ENCODE peak calls at places on chromosomes 11 and 22, in seven cellular contexts. One of them, this sample, is unnamed.

GRCh38 chr22:26589845-26590524 is at the start of gene TPST2:
- DNase-seq in A549: peak
- DNase-seq in mesenteric fat pad: peak
- DNase-seq in substantia nigra: peak
- DNase-seq in HT-29: peak
- DNase-seq in CD4-positive, CD25-positive, alpha-beta regulatory T cell: peak
- DNase-seq in nucleus accumbens: peak
- DNase-seq in this sample: peak

GRCh38 chr11:67505605-67506396 is 638 bp upstream of the PITPNM1 start:
- DNase-seq in A549: peak
- DNase-seq in mesenteric fat pad: peak
- DNase-seq in substantia nigra: peak
- DNase-seq in HT-29: peak
- DNase-seq in CD4-positive, CD25-positive, alpha-beta regulatory T cell: peak
- DNase-seq in nucleus accumbens: peak
- DNase-seq in this sample: peak

GRCh38 chr11:70531281-70532065 is 133.1 kb downstream of the CTTN start:
- DNase-seq in A549: no peak
- DNase-seq in mesenteric fat pad: no peak
- DNase-seq in substantia nigra: no peak
- DNase-seq in HT-29: no peak
- DNase-seq in CD4-positive, CD25-positive, alpha-beta regulatory T cell: no peak
- DNase-seq in nucleus accumbens: no peak
- DNase-seq in this sample: no peak

GRCh38 chr22:30314918-30315317 is 11.8 kb downstream of the TBC1D10A start:
- DNase-seq in A549: no peak
- DNase-seq in mesenteric fat pad: no peak
- DNase-seq in substantia nigra: no peak
- DNase-seq in HT-29: no peak
- DNase-seq in CD4-positive, CD25-positive, alpha-beta regulatory T cell: no peak
- DNase-seq in nucleus accumbens: no peak
- DNase-seq in this sample: peak

GRCh38 chr11:44382118-44382517 is 72.2 kb upstream of the ALX4 start:
- DNase-seq in A549: no peak
- DNase-seq in mesenteric fat pad: peak
- DNase-seq in substantia nigra: no peak
- DNase-seq in HT-29: no peak
- DNase-seq in CD4-positive, CD25-positive, alpha-beta regulatory T cell: no peak
- DNase-seq in nucleus accumbens: no peak
- DNase-seq in this sample: no peak

GRCh38 chr22:48154169-48154942 is 1391.9 kb downstream of the TBC1D22A start:
- DNase-seq in A549: no peak
- DNase-seq in mesenteric fat pad: no peak
- DNase-seq in substantia nigra: no peak
- DNase-seq in HT-29: no peak
- DNase-seq in CD4-positive, CD25-positive, alpha-beta regulatory T cell: no peak
- DNase-seq in nucleus accumbens: no peak
- DNase-seq in this sample: no peak

GRCh38 chr11:1570531-1570895 is 1.6 kb downstream of the DUSP8 start:
- DNase-seq in A549: no peak
- DNase-seq in mesenteric fat pad: no peak
- DNase-seq in substantia nigra: no peak
- DNase-seq in HT-29: no peak
- DNase-seq in CD4-positive, CD25-positive, alpha-beta regulatory T cell: no peak
- DNase-seq in nucleus accumbens: no peak
- DNase-seq in this sample: no peak

GRCh38 chr11:45661417-45662055 is 3.9 kb downstream of the CHST1 start:
- DNase-seq in A549: no peak
- DNase-seq in mesenteric fat pad: no peak
- DNase-seq in substantia nigra: no peak
- DNase-seq in HT-29: no peak
- DNase-seq in CD4-positive, CD25-positive, alpha-beta regulatory T cell: no peak
- DNase-seq in nucleus accumbens: no peak
- DNase-seq in this sample: no peak

GRCh38 chr22:35601013-35601580 is 16.0 kb downstream of the MB start:
- DNase-seq in A549: no peak
- DNase-seq in mesenteric fat pad: no peak
- DNase-seq in substantia nigra: no peak
- DNase-seq in HT-29: no peak
- DNase-seq in CD4-positive, CD25-positive, alpha-beta regulatory T cell: no peak
- DNase-seq in nucleus accumbens: no peak
- DNase-seq in this sample: no peak

GRCh38 chr22:28985581-28986290 is 75.9 kb downstream of the C22orf31 start:
- DNase-seq in A549: no peak
- DNase-seq in mesenteric fat pad: no peak
- DNase-seq in substantia nigra: no peak
- DNase-seq in HT-29: no peak
- DNase-seq in CD4-positive, CD25-positive, alpha-beta regulatory T cell: no peak
- DNase-seq in nucleus accumbens: no peak
- DNase-seq in this sample: no peak

GRCh38 chr11:38100836-38101235 is 1502.8 kb upstream of the RAG2 start:
- DNase-seq in A549: no peak
- DNase-seq in mesenteric fat pad: no peak
- DNase-seq in substantia nigra: no peak
- DNase-seq in HT-29: no peak
- DNase-seq in CD4-positive, CD25-positive, alpha-beta regulatory T cell: no peak
- DNase-seq in nucleus accumbens: no peak
- DNase-seq in this sample: no peak

GRCh38 chr11:62919898-62920640 is 1.1 kb downstream of the CHRM1 start:
- DNase-seq in A549: no peak
- DNase-seq in mesenteric fat pad: no peak
- DNase-seq in substantia nigra: no peak
- DNase-seq in HT-29: no peak
- DNase-seq in CD4-positive, CD25-positive, alpha-beta regulatory T cell: no peak
- DNase-seq in nucleus accumbens: no peak
- DNase-seq in this sample: no peak

This sample was measured in lung microvascular endothelial cell.